ENCODE peak calls at places on chromosomes 6 and 20, in four cellular contexts. Q, L, B and V are unnamed samples.

GRCh38 chr6:16572943-16573342 is 188.3 kb downstream of the ATXN1 start:
- DNase-seq in L (no peak), B (no peak), Q (no peak), V (no peak)

GRCh38 chr20:37379967-37380828 is 34.3 kb downstream of the SRC start:
- DNase-seq in L (no peak), Q (no peak), B (peak; percentile 59), V (no peak)

GRCh38 chr20:56722042-56722441 is 92.9 kb downstream of the TFAP2C start:
- DNase-seq in B (no peak), L (no peak), Q (no peak), V (no peak)

GRCh38 chr20:35305682-35306556 is 13.7 kb upstream of the FAM83C start:
- DNase-seq in L (no peak), B (peak; percentile 100), Q (peak; percentile 33), V (peak; percentile 99)

GRCh38 chr6:114342086-114342825 is 567 bp downstream of the HS3ST5 start:
- DNase-seq in B (peak; percentile 3), L (no peak), Q (peak; percentile 39), V (no peak)

GRCh38 chr6:109511832-109512231 is 28.8 kb upstream of the ZBTB24 start:
- DNase-seq in L (no peak), Q (no peak), B (no peak), V (no peak)

GRCh38 chr6:124158024-124158423 is 354.4 kb downstream of the NKAIN2 start:
- DNase-seq in Q (no peak), B (no peak), L (no peak), V (no peak)

GRCh38 chr20:59955131-59955796 is 3.0 kb upstream of the CDH26 start:
- DNase-seq in B (peak; percentile 48), L (no peak), Q (peak; percentile 37), V (no peak)

GRCh38 chr20:5127204-5127858 is 523 bp downstream of the CDS2 start:
- DNase-seq in L (peak; percentile 63), Q (peak; percentile 32), B (peak; percentile 68), V (no peak)